ENCODE peak calls at places on chromosome 15, in seven cellular contexts. M, W, L, U, K, S and Z are unnamed samples.

GRCh38 chr15:38112406-38112805 is 140.2 kb upstream of the SPRED1 start:
- DNase-seq in M (no peak), W (no peak), L (no peak), U (no peak), K (no peak), S (no peak), Z (no peak)

GRCh38 chr15:79025201-79025600 is 65.4 kb downstream of the RASGRF1 start:
- DNase-seq in M (no peak), W (no peak), L (peak; percentile 40), U (no peak), K (no peak), S (no peak), Z (no peak)

GRCh38 chr15:51341366-51342248 is at the start of gene GLDN:
- DNase-seq in M (peak; percentile 13), W (peak; percentile 6), L (peak; percentile 41), U (no peak), K (peak; percentile 30), S (peak; percentile 39), Z (no peak)

GRCh38 chr15:51262468-51262867 is 75.9 kb downstream of the CYP19A1 start:
- DNase-seq in M (no peak), W (no peak), L (no peak), U (no peak), K (no peak), S (no peak), Z (no peak)

GRCh38 chr15:95495033-95495541 is 835.4 kb upstream of the NR2F2 start:
- DNase-seq in M (no peak), W (no peak), L (no peak), U (no peak), K (no peak), S (peak; percentile 30), Z (no peak)

GRCh38 chr15:71691700-71692417 is 118.5 kb upstream of the NR2E3 start:
- DNase-seq in M (no peak), W (no peak), L (no peak), U (no peak), K (no peak), S (peak; percentile 45), Z (no peak)

GRCh38 chr15:49645937-49646336 is 25.1 kb downstream of the DTWD1 start:
- DNase-seq in M (peak; percentile 53), W (no peak), L (no peak), U (no peak), K (peak; percentile 53), S (peak; percentile 22), Z (no peak)

GRCh38 chr15:101146118-101146702 is 105.6 kb downstream of the CHSY1 start:
- DNase-seq in M (no peak), W (no peak), L (no peak), U (no peak), K (no peak), S (no peak), Z (no peak)

GRCh38 chr15:83365370-83365938 is 81.0 kb upstream of the BNC1 start:
- DNase-seq in M (peak; percentile 45), W (peak; percentile 57), L (peak; percentile 54), U (no peak), K (no peak), S (peak; percentile 57), Z (no peak)

GRCh38 chr15:78206326-78207109 is 27.8 kb downstream of the ACSBG1 start:
- DNase-seq in M (no peak), W (no peak), L (no peak), U (no peak), K (no peak), S (no peak), Z (no peak)

GRCh38 chr15:57565326-57565725 is 26.4 kb upstream of the MYZAP start:
- DNase-seq in M (peak; percentile 51), W (no peak), L (no peak), U (no peak), K (no peak), S (no peak), Z (peak; percentile 8)

GRCh38 chr15:85540085-85540797 is 159.8 kb downstream of the AKAP13 start:
- DNase-seq in M (no peak), W (no peak), L (no peak), U (no peak), K (no peak), S (no peak), Z (no peak)

GRCh38 chr15:67101981-67102929 is 36.9 kb downstream of the SMAD3 start:
- DNase-seq in M (peak; percentile 83), W (no peak), L (no peak), U (no peak), K (no peak), S (no peak), Z (peak; percentile 33)

GRCh38 chr15:58487041-58487723 is 55.4 kb downstream of the LIPC start:
- DNase-seq in M (no peak), W (no peak), L (no peak), U (no peak), K (no peak), S (no peak), Z (no peak)

GRCh38 chr15:65819563-65819960 is 27.5 kb upstream of the DENND4A start:
- DNase-seq in M (peak; percentile 47), W (no peak), L (no peak), U (no peak), K (peak; percentile 37), S (no peak), Z (no peak)

GRCh38 chr15:34795267-34796081 is at the start of gene ACTC1:
- DNase-seq in M (peak; percentile 54), W (no peak), L (peak; percentile 66), U (no peak), K (no peak), S (peak; percentile 69), Z (no peak)

GRCh38 chr15:83982748-83983147 is 252.8 kb upstream of the GOLGA6L4 start:
- DNase-seq in M (no peak), W (no peak), L (no peak), U (no peak), K (no peak), S (no peak), Z (no peak)

GRCh38 chr15:92391640-92392039 is 2.0 kb upstream of the ST8SIA2 start:
- DNase-seq in M (no peak), W (peak; percentile 42), L (peak; percentile 38), U (no peak), K (no peak), S (no peak), Z (no peak)

GRCh38 chr15:56460046-56460445 is 4.9 kb downstream of the MNS1 start:
- DNase-seq in M (no peak), W (no peak), L (no peak), U (no peak), K (no peak), S (no peak), Z (no peak)

GRCh38 chr15:32840481-32841245 is 122.9 kb downstream of the GREM1 start:
- DNase-seq in M (no peak), W (no peak), L (no peak), U (no peak), K (no peak), S (no peak), Z (no peak)

GRCh38 chr15:95286911-95287769 is 1043.4 kb upstream of the NR2F2 start:
- DNase-seq in M (no peak), W (no peak), L (no peak), U (no peak), K (no peak), S (no peak), Z (no peak)

GRCh38 chr15:49452595-49452994 is 29.6 kb downstream of the FGF7 start:
- DNase-seq in M (no peak), W (no peak), L (no peak), U (no peak), K (no peak), S (no peak), Z (no peak)

GRCh38 chr15:80977627-80978036 is 12.0 kb downstream of the MESD start:
- DNase-seq in M (peak; percentile 76), W (peak; percentile 85), L (peak; percentile 73), U (no peak), K (peak; percentile 66), S (peak; percentile 72), Z (no peak)

GRCh38 chr15:65192016-65192415 is 6.9 kb upstream of the CLPX start:
- DNase-seq in M (peak; percentile 53), W (no peak), L (no peak), U (no peak), K (no peak), S (no peak), Z (no peak)

GRCh38 chr15:76935620-76936019 is 4.1 kb downstream of the RCN2 start:
- DNase-seq in M (no peak), W (no peak), L (no peak), U (no peak), K (no peak), S (no peak), Z (no peak)

GRCh38 chr15:43277901-43278300 is 11.2 kb upstream of the TGM5 start:
- DNase-seq in M (no peak), W (no peak), L (no peak), U (no peak), K (no peak), S (no peak), Z (no peak)

GRCh38 chr15:50884583-50884982 is 23.9 kb upstream of the AP4E1 start:
- DNase-seq in M (peak; percentile 10), W (no peak), L (no peak), U (no peak), K (no peak), S (no peak), Z (no peak)

GRCh38 chr15:70100495-70101331 is 3.0 kb upstream of the TLE3 start:
- DNase-seq in M (peak; percentile 51), W (peak; percentile 42), L (peak; percentile 82), U (peak; percentile 46), K (peak; percentile 46), S (peak; percentile 63), Z (peak; percentile 57)

GRCh38 chr15:88649286-88649733 is 10.5 kb downstream of the ISG20 start:
- DNase-seq in M (peak; percentile 99), W (no peak), L (no peak), U (peak; percentile 32), K (no peak), S (peak; percentile 65), Z (peak; percentile 64)

GRCh38 chr15:41838400-41838897 is at the start of gene PLA2G4B:
- DNase-seq in M (no peak), W (no peak), L (no peak), U (no peak), K (no peak), S (no peak), Z (no peak)

GRCh38 chr15:89781055-89781454 is 4.9 kb downstream of the MESP2 start:
- DNase-seq in M (no peak), W (no peak), L (no peak), U (no peak), K (no peak), S (no peak), Z (no peak)

GRCh38 chr15:70956196-70956595 is 63.6 kb downstream of the LRRC49 start:
- DNase-seq in M (no peak), W (no peak), L (no peak), U (no peak), K (no peak), S (no peak), Z (no peak)

GRCh38 chr15:79093352-79093935 is 2.9 kb upstream of the RASGRF1 start:
- DNase-seq in M (no peak), W (no peak), L (no peak), U (no peak), K (no peak), S (no peak), Z (no peak)

GRCh38 chr15:48855501-48856440 is 22.2 kb upstream of the EID1 start:
- DNase-seq in M (peak; percentile 64), W (peak; percentile 24), L (peak; percentile 35), U (no peak), K (no peak), S (no peak), Z (no peak)

GRCh38 chr15:66633851-66634250 is 68.1 kb upstream of the LCTL start:
- DNase-seq in M (no peak), W (no peak), L (no peak), U (no peak), K (no peak), S (no peak), Z (no peak)

GRCh38 chr15:43488790-43489585 is 4.0 kb downstream of the TP53BP1 start:
- DNase-seq in M (peak; percentile 6), W (no peak), L (no peak), U (no peak), K (no peak), S (no peak), Z (no peak)